ENCODE peak calls at places on chromosomes 4 and X, in seven cellular contexts. E is GM10248, A is HFFc6, U is Right ventricle myocardium superior, H is fibroblast of pulmonary artery, G is left ventricle myocardium superior, W is kidney glomerular epithelial cell. N is an unnamed sample.

GRCh38 chr4:119746951-119747350 is 118.3 kb upstream of the PDE5A start:
- DNase-seq in E (no peak), A (no peak), U (no peak), H (no peak), G (no peak), W (no peak), N (no peak)

GRCh38 chrX:132831336-132831973 is 127.0 kb downstream of the HS6ST2 start:
- DNase-seq in E (no peak), A (no peak), U (no peak), H (no peak), G (no peak), W (no peak), N (no peak)

GRCh38 chr4:117793786-117794369 is 240.4 kb upstream of the NDST3 start:
- DNase-seq in E (no peak), A (no peak), U (no peak), H (no peak), G (no peak), W (no peak), N (no peak)

GRCh38 chrX:138946941-138947340 is 235.4 kb upstream of the FGF13 start:
- DNase-seq in E (no peak), A (no peak), U (no peak), H (peak), G (no peak), W (no peak), N (no peak)

GRCh38 chrX:39903937-39904336 is 193.8 kb downstream of the BCOR start:
- DNase-seq in E (no peak), A (peak), U (no peak), H (peak), G (no peak), W (no peak), N (no peak)

GRCh38 chr4:41360911-41361830 is 104.4 kb downstream of the UCHL1 start:
- DNase-seq in E (no peak), A (no peak), U (peak), H (peak), G (peak), W (peak), N (peak)

GRCh38 chr4:2651998-2652397 is 104.1 kb downstream of the TNIP2 start:
- DNase-seq in E (no peak), A (no peak), U (no peak), H (no peak), G (no peak), W (no peak), N (no peak)

GRCh38 chrX:50798782-50799181 is 15.2 kb downstream of the SHROOM4 start:
- DNase-seq in E (no peak), A (no peak), U (no peak), H (no peak), G (no peak), W (no peak), N (peak)

GRCh38 chr4:99156992-99157391 is 12.9 kb upstream of the ADH4 start:
- DNase-seq in E (no peak), A (no peak), U (no peak), H (no peak), G (no peak), W (no peak), N (no peak)

GRCh38 chrX:113741744-113742143 is 842.1 kb upstream of the HTR2C start:
- DNase-seq in E (no peak), A (no peak), U (no peak), H (peak), G (no peak), W (no peak), N (peak)

GRCh38 chr4:24810016-24810415 is 14.6 kb downstream of the SOD3 start:
- DNase-seq in E (no peak), A (peak), U (no peak), H (peak), G (no peak), W (no peak), N (no peak)

GRCh38 chr4:54556587-54556986 is 101.2 kb upstream of the KIT start:
- DNase-seq in E (no peak), A (no peak), U (no peak), H (no peak), G (no peak), W (no peak), N (no peak)

GRCh38 chrX:13983734-13984133 is 46.0 kb downstream of the GEMIN8 start:
- DNase-seq in E (no peak), A (no peak), U (no peak), H (no peak), G (no peak), W (no peak), N (no peak)

GRCh38 chr4:99645036-99645435 is 12.6 kb downstream of the C4orf54 start:
- DNase-seq in E (no peak), A (no peak), U (no peak), H (no peak), G (no peak), W (no peak), N (no peak)

GRCh38 chrX:106415276-106415895 is 196.4 kb upstream of the RADX start:
- DNase-seq in E (peak), A (peak), U (no peak), H (peak), G (no peak), W (no peak), N (peak)

GRCh38 chr4:172546782-172547181 is 621.8 kb upstream of the GALNT7 start:
- DNase-seq in E (no peak), A (no peak), U (no peak), H (no peak), G (no peak), W (no peak), N (no peak)

GRCh38 chr4:54392459-54392858 is 163.4 kb downstream of the PDGFRA start:
- DNase-seq in E (no peak), A (no peak), U (no peak), H (peak), G (no peak), W (no peak), N (no peak)

GRCh38 chr4:88661724-88662123 is 35.9 kb downstream of the NAP1L5 start:
- DNase-seq in E (no peak), A (peak), U (no peak), H (peak), G (no peak), W (no peak), N (peak)

GRCh38 chrX:63581906-63582305 is 203.1 kb downstream of the ARHGEF9 start:
- DNase-seq in E (no peak), A (no peak), U (no peak), H (no peak), G (no peak), W (no peak), N (no peak)

GRCh38 chr4:153488006-153488718 is 22.0 kb downstream of the TMEM131L start:
- DNase-seq in E (peak), A (no peak), U (peak), H (no peak), G (peak), W (peak), N (peak)

GRCh38 chrX:1391370-1391706 is 575 bp downstream of the SLC25A6 start:
- DNase-seq in E (peak), A (no peak), U (no peak), H (no peak), G (peak), W (no peak), N (peak)